ENCODE peak calls at places on chromosome 17, in four cellular contexts. G is nephron progenitor cell; J is activated CD4-positive, alpha-beta T cell treated with anti-CD3 and anti-CD28 coated beads, Interleukin-2, amount 50 U/mL, for 1 hour; I is psoas muscle. R is an unnamed sample.

GRCh38 chr17:51118330-51119195 is 2.1 kb downstream of the SPAG9 start:
- DNase-seq in I (peak), G (no peak), J (no peak), R (no peak)

GRCh38 chr17:44124118-44124438 is 637 bp upstream of the HDAC5 start:
- DNase-seq in I (no peak), G (no peak), J (no peak), R (no peak)

GRCh38 chr17:78237403-78238012 is 6.1 kb downstream of the TMEM235 start:
- DNase-seq in I (no peak), J (no peak), G (no peak), R (no peak)

GRCh38 chr17:77212081-77212832 is 71.5 kb downstream of the SEC14L1 start:
- DNase-seq in J (no peak), I (no peak), G (no peak), R (no peak)

GRCh38 chr17:67931227-67931626 is 65.0 kb downstream of the C17orf58 start:
- DNase-seq in J (no peak), I (no peak), G (no peak), R (no peak)

GRCh38 chr17:54891176-54891821 is 9.4 kb upstream of the TOM1L1 start:
- DNase-seq in I (no peak), J (no peak), G (peak), R (peak)

GRCh38 chr17:48330877-48331276 is 99.1 kb downstream of the SKAP1 start:
- DNase-seq in J (no peak), I (no peak), G (no peak), R (no peak)

GRCh38 chr17:1582374-1582773 is 19.8 kb upstream of the PITPNA start:
- DNase-seq in J (no peak), I (no peak), G (no peak), R (no peak)

GRCh38 chr17:69480197-69480596 is 65.7 kb downstream of the MAP2K6 start:
- DNase-seq in I (peak), J (no peak), G (no peak), R (no peak)

GRCh38 chr17:79154446-79154845 is 79.8 kb downstream of the ENGASE start:
- DNase-seq in J (no peak), G (no peak), I (peak), R (no peak)

GRCh38 chr17:21539146-21539545 is 153.2 kb upstream of the KCNJ18 start:
- DNase-seq in J (no peak), G (no peak), I (no peak), R (no peak)

GRCh38 chr17:76681222-76682137 is 29.3 kb downstream of the MXRA7 start:
- DNase-seq in J (peak), G (peak), I (peak), R (peak)

GRCh38 chr17:28645576-28645939 is 600 bp upstream of the BLTP2 start:
- DNase-seq in I (no peak), G (peak), J (no peak), R (no peak)

GRCh38 chr17:27630607-27631408 is at the start of gene LGALS9:
- DNase-seq in J (no peak), I (no peak), G (no peak), R (no peak)

GRCh38 chr17:10421946-10422542 is at the start of gene MYH8:
- DNase-seq in J (no peak), G (no peak), I (no peak), R (no peak)

GRCh38 chr17:65020284-65020683 is 36.3 kb downstream of the GNA13 start:
- DNase-seq in G (no peak), I (no peak), J (no peak), R (no peak)

GRCh38 chr17:82320956-82321927 is 3.8 kb upstream of the CD7 start:
- DNase-seq in I (no peak), G (peak), J (peak), R (no peak)

GRCh38 chr17:509316-509715 is 156.7 kb upstream of the RPH3AL start:
- DNase-seq in I (no peak), J (no peak), G (no peak), R (no peak)

GRCh38 chr17:51795401-51795800 is 363.1 kb downstream of the CA10 start:
- DNase-seq in J (no peak), I (no peak), G (no peak), R (no peak)

GRCh38 chr17:76492250-76492988 is 8.8 kb downstream of the RHBDF2 start:
- DNase-seq in J (no peak), G (no peak), I (no peak), R (no peak)

GRCh38 chr17:37213927-37214326 is 161.9 kb upstream of the C17orf78 start:
- DNase-seq in J (no peak), G (no peak), I (no peak), R (no peak)

GRCh38 chr17:43382776-43383175 is 16.0 kb upstream of the ARL4D start:
- DNase-seq in J (no peak), G (no peak), I (no peak), R (no peak)

GRCh38 chr17:43767053-43767712 is 8.6 kb upstream of the SOST start:
- DNase-seq in J (no peak), G (no peak), I (no peak), R (no peak)

GRCh38 chr17:33113281-33114010 is 121.8 kb downstream of the SPACA3 start:
- DNase-seq in J (no peak), G (no peak), I (no peak), R (no peak)

GRCh38 chr17:68511671-68512246 is 471 bp upstream of the PRKAR1A start:
- DNase-seq in J (peak), I (peak), G (peak), R (peak)

GRCh38 chr17:29148257-29148789 is 31.9 kb downstream of the MYO18A start:
- DNase-seq in G (no peak), I (no peak), J (no peak), R (no peak)

GRCh38 chr17:59521465-59522126 is 43.8 kb upstream of the DHX40 start:
- DNase-seq in I (peak), G (peak), J (peak), R (peak)

GRCh38 chr17:44132275-44132821 is 8.9 kb upstream of the HDAC5 start:
- DNase-seq in I (no peak), J (no peak), G (no peak), R (no peak)

GRCh38 chr17:61450641-61451537 is 1.3 kb upstream of the TBX4 start:
- DNase-seq in G (no peak), J (no peak), I (no peak), R (no peak)

GRCh38 chr17:489758-490329 is 137.2 kb upstream of the RPH3AL start:
- DNase-seq in G (peak), J (peak), I (peak), R (peak)

GRCh38 chr17:45019177-45019711 is 32.2 kb downstream of the DCAKD start:
- DNase-seq in J (peak), I (peak), G (peak), R (peak)

GRCh38 chr17:79741751-79742588 is 11.2 kb downstream of the ENPP7 start:
- DNase-seq in I (peak), J (peak), G (peak), R (peak)

GRCh38 chr17:11278186-11278983 is 37.4 kb downstream of the SHISA6 start:
- DNase-seq in I (no peak), G (no peak), J (no peak), R (no peak)

GRCh38 chr17:41322264-41322902 is 6.9 kb upstream of the KRTAP17-1 start:
- DNase-seq in I (no peak), J (no peak), G (no peak), R (peak)

GRCh38 chr17:81020767-81021497 is 14.0 kb upstream of the BAIAP2 start:
- DNase-seq in G (no peak), I (peak), J (no peak), R (no peak)

GRCh38 chr17:61005358-61005757 is 327.7 kb downstream of the BCAS3 start:
- DNase-seq in J (no peak), I (no peak), G (no peak), R (no peak)

GRCh38 chr17:236641-237405 is 55.4 kb upstream of the DOC2B start:
- DNase-seq in I (no peak), G (no peak), J (no peak), R (no peak)

GRCh38 chr17:38872671-38873385 is 3.0 kb downstream of the LASP1 start:
- DNase-seq in I (no peak), J (no peak), G (no peak), R (no peak)

GRCh38 chr17:1989135-1989534 is 36.0 kb downstream of the RTN4RL1 start:
- DNase-seq in I (peak), J (no peak), G (no peak), R (no peak)

R was measured in retina.